ENCODE peak calls at places on chromosomes 7 and 10, in nine cellular contexts. G is AG10803; V is tibial artery; J is foreskin fibroblast; D is brain pericyte; N is pons; F is CD8-positive, alpha-beta memory T cell; S is T-helper 1 cell; W is endothelial cell. O is an unnamed sample.

GRCh38 chr7:7103343-7104313 is 78.7 kb upstream of the C1GALT1 start:
- DNase-seq in G (peak; percentile 83), V (no peak), J (peak; percentile 47), D (peak; percentile 36), N (peak; percentile 83), F (peak; percentile 58), S (no peak), W (no peak), O (peak; percentile 85)

GRCh38 chr7:44981035-44981706 is 2.4 kb upstream of the MYO1G start:
- DNase-seq in G (no peak), V (no peak), J (no peak), D (no peak), N (no peak), F (no peak), S (no peak), W (no peak), O (peak; percentile 35)

GRCh38 chr10:46026106-46026505 is 4.3 kb downstream of the NCOA4 start:
- DNase-seq in G (peak; percentile 24), V (no peak), J (no peak), D (no peak), N (no peak), F (no peak), S (no peak), W (no peak), O (no peak)

GRCh38 chr7:120181499-120181898 is 91.5 kb upstream of the KCND2 start:
- DNase-seq in G (no peak), V (no peak), J (no peak), D (no peak), N (no peak), F (no peak), S (no peak), W (no peak), O (no peak)

GRCh38 chr10:10818082-10818481 is 199.6 kb upstream of the CELF2 start:
- DNase-seq in G (peak; percentile 88), V (peak; percentile 83), J (peak; percentile 89), D (no peak), N (no peak), F (no peak), S (no peak), W (no peak), O (no peak)

GRCh38 chr10:652226-652625 is 37.2 kb downstream of the DIP2C start:
- DNase-seq in G (no peak), V (no peak), J (no peak), D (no peak), N (no peak), F (no peak), S (no peak), W (no peak), O (peak; percentile 58)

GRCh38 chr10:74753295-74754211 is 72.8 kb upstream of the KAT6B start:
- DNase-seq in G (peak; percentile 98), V (no peak), J (peak; percentile 73), D (no peak), N (peak; percentile 5), F (no peak), S (no peak), W (no peak), O (no peak)

GRCh38 chr10:84204122-84204521 is 9.8 kb downstream of the CDHR1 start:
- DNase-seq in G (no peak), V (no peak), J (no peak), D (no peak), N (no peak), F (no peak), S (no peak), W (no peak), O (peak; percentile 45)

GRCh38 chr7:126445991-126446390 is 806.8 kb downstream of the GRM8 start:
- DNase-seq in G (no peak), V (no peak), J (no peak), D (no peak), N (no peak), F (no peak), S (no peak), W (no peak), O (no peak)

GRCh38 chr7:102890292-102890970 is 22.4 kb upstream of the LRRC17 start:
- DNase-seq in G (peak; percentile 31), V (no peak), J (peak; percentile 59), D (peak; percentile 97), N (no peak), F (no peak), S (no peak), W (no peak), O (no peak)

GRCh38 chr7:55409474-55410225 is 44.5 kb downstream of the LANCL2 start:
- DNase-seq in G (peak; percentile 39), V (no peak), J (no peak), D (no peak), N (no peak), F (no peak), S (no peak), W (no peak), O (peak; percentile 88)

O was measured in DMS53.